ENCODE peak calls at places on chromosomes 6 and 20, in seven cellular contexts. F, R, Z, U, T, B and I are unnamed samples.

GRCh38 chr6:55913213-55914195 is 38.1 kb upstream of the BMP5 start:
- DNase-seq in F (no peak), R (no peak), Z (no peak), U (no peak), T (no peak), B (no peak), I (no peak)

GRCh38 chr6:70310063-70310694 is 7.3 kb upstream of the COL9A1 start:
- DNase-seq in F (peak; percentile 5), R (no peak), Z (peak; percentile 2), U (peak; percentile 35), T (peak; percentile 59), B (no peak), I (no peak)

GRCh38 chr6:34743625-34744293 is 13.5 kb upstream of the SNRPC start:
- DNase-seq in F (no peak), R (no peak), Z (no peak), U (no peak), T (no peak), B (no peak), I (no peak)

GRCh38 chr20:2750343-2751251 is 49.8 kb downstream of the CPXM1 start:
- DNase-seq in F (no peak), R (peak; percentile 56), Z (no peak), U (no peak), T (peak; percentile 40), B (peak; percentile 92), I (peak; percentile 81)

GRCh38 chr20:41242807-41243206 is 74.7 kb downstream of the ZHX3 start:
- DNase-seq in F (no peak), R (no peak), Z (no peak), U (no peak), T (no peak), B (no peak), I (no peak)

GRCh38 chr6:40763001-40763400 is 175.8 kb upstream of the LRFN2 start:
- DNase-seq in F (no peak), R (no peak), Z (no peak), U (no peak), T (peak; percentile 77), B (no peak), I (no peak)

GRCh38 chr20:64188682-64189529 is 24.7 kb downstream of the MYT1 start:
- DNase-seq in F (no peak), R (no peak), Z (no peak), U (no peak), T (peak; percentile 35), B (no peak), I (no peak)

GRCh38 chr20:44576297-44576696 is 6.1 kb upstream of the PKIG start:
- DNase-seq in F (peak; percentile 54), R (no peak), Z (no peak), U (no peak), T (peak; percentile 28), B (no peak), I (no peak)

GRCh38 chr6:31580807-31581437 is 1.3 kb downstream of the LTB start:
- DNase-seq in F (peak; percentile 85), R (peak; percentile 89), Z (no peak), U (peak; percentile 73), T (peak; percentile 90), B (peak; percentile 97), I (peak; percentile 96)

GRCh38 chr6:11921017-11921438 is 91.1 kb upstream of the HIVEP1 start:
- DNase-seq in F (no peak), R (no peak), Z (peak; percentile 68), U (no peak), T (peak; percentile 62), B (peak; percentile 91), I (peak; percentile 87)

GRCh38 chr6:29953706-29954105 is 11.4 kb downstream of the HLA-A start:
- DNase-seq in F (no peak), R (no peak), Z (no peak), U (no peak), T (no peak), B (no peak), I (no peak)

GRCh38 chr20:1491891-1492642 is 847 bp upstream of the SIRPB2 start:
- DNase-seq in F (no peak), R (no peak), Z (no peak), U (no peak), T (no peak), B (no peak), I (no peak)

GRCh38 chr6:165227644-165228329 is 81.6 kb downstream of the C6orf118 start:
- DNase-seq in F (no peak), R (no peak), Z (no peak), U (no peak), T (no peak), B (no peak), I (no peak)

GRCh38 chr20:8020314-8021079 is 936 bp upstream of the TMX4 start:
- DNase-seq in F (peak; percentile 52), R (no peak), Z (no peak), U (peak; percentile 49), T (peak; percentile 21), B (no peak), I (no peak)

GRCh38 chr20:14193885-14194284 is 143.5 kb downstream of the FLRT3 start:
- DNase-seq in F (no peak), R (no peak), Z (no peak), U (no peak), T (no peak), B (no peak), I (no peak)

GRCh38 chr6:78611886-78612480 is 255.4 kb upstream of the IRAK1BP1 start:
- DNase-seq in F (peak; percentile 4), R (no peak), Z (no peak), U (no peak), T (no peak), B (no peak), I (no peak)

GRCh38 chr6:25316626-25317025 is 37.5 kb downstream of the CARMIL1 start:
- DNase-seq in F (no peak), R (no peak), Z (no peak), U (no peak), T (no peak), B (no peak), I (no peak)

GRCh38 chr6:3722785-3723184 is 28.7 kb downstream of the PXDC1 start:
- DNase-seq in F (no peak), R (no peak), Z (no peak), U (no peak), T (no peak), B (peak; percentile 83), I (no peak)

GRCh38 chr6:42449917-42450313 is 1.8 kb downstream of the TRERF1 start:
- DNase-seq in F (no peak), R (no peak), Z (no peak), U (no peak), T (no peak), B (peak; percentile 10), I (no peak)

GRCh38 chr6:159463440-159463839 is 229.6 kb downstream of the SOD2 start:
- DNase-seq in F (peak; percentile 30), R (no peak), Z (no peak), U (peak; percentile 56), T (no peak), B (no peak), I (no peak)

GRCh38 chr20:46523696-46524328 is 10.5 kb upstream of the ZNF334 start:
- DNase-seq in F (no peak), R (no peak), Z (no peak), U (no peak), T (peak; percentile 11), B (no peak), I (no peak)

GRCh38 chr6:148401581-148401980 is 58.9 kb downstream of the SASH1 start:
- DNase-seq in F (no peak), R (no peak), Z (no peak), U (no peak), T (no peak), B (no peak), I (no peak)

GRCh38 chr6:88074791-88075190 is 27.1 kb downstream of the SPACA1 start:
- DNase-seq in F (no peak), R (no peak), Z (no peak), U (no peak), T (no peak), B (no peak), I (no peak)

GRCh38 chr20:57071283-57071701 is 195.1 kb downstream of the BMP7 start:
- DNase-seq in F (no peak), R (no peak), Z (no peak), U (peak; percentile 38), T (no peak), B (no peak), I (no peak)

GRCh38 chr6:150775804-150776203 is 89.7 kb upstream of the MTHFD1L start:
- DNase-seq in F (no peak), R (no peak), Z (no peak), U (no peak), T (no peak), B (no peak), I (no peak)

GRCh38 chr20:1319462-1319861 is 9.5 kb downstream of the SDCBP2 start:
- DNase-seq in F (no peak), R (no peak), Z (no peak), U (no peak), T (no peak), B (no peak), I (no peak)

GRCh38 chr6:15079288-15079817 is 166.5 kb upstream of the JARID2 start:
- DNase-seq in F (no peak), R (no peak), Z (no peak), U (no peak), T (no peak), B (no peak), I (no peak)

GRCh38 chr20:4726710-4727391 is 5.1 kb downstream of the PRND start:
- DNase-seq in F (peak; percentile 75), R (peak; percentile 33), Z (no peak), U (no peak), T (peak; percentile 39), B (no peak), I (no peak)

GRCh38 chr20:478949-479429 is 16.7 kb upstream of the TBC1D20 start:
- DNase-seq in F (peak; percentile 72), R (no peak), Z (peak; percentile 34), U (peak; percentile 41), T (peak; percentile 77), B (no peak), I (no peak)

GRCh38 chr6:132236744-132237143 is 164.5 kb downstream of the MOXD1 start:
- DNase-seq in F (no peak), R (no peak), Z (no peak), U (no peak), T (no peak), B (no peak), I (no peak)

GRCh38 chr6:72669324-72669723 is 47.5 kb downstream of the KCNQ5 start:
- DNase-seq in F (no peak), R (no peak), Z (no peak), U (no peak), T (no peak), B (no peak), I (no peak)

GRCh38 chr20:32078322-32078721 is 26.3 kb downstream of the HCK start:
- DNase-seq in F (no peak), R (no peak), Z (no peak), U (no peak), T (no peak), B (no peak), I (no peak)

GRCh38 chr6:138026342-138026741 is 80.9 kb downstream of the PERP start:
- DNase-seq in F (no peak), R (no peak), Z (no peak), U (no peak), T (no peak), B (no peak), I (no peak)

GRCh38 chr6:133040025-133040838 is 200.9 kb upstream of the EYA4 start:
- DNase-seq in F (no peak), R (no peak), Z (peak; percentile 3), U (no peak), T (peak; percentile 2), B (no peak), I (no peak)

GRCh38 chr20:38169636-38170035 is 4.6 kb upstream of the TGM2 start:
- DNase-seq in F (no peak), R (no peak), Z (no peak), U (no peak), T (no peak), B (no peak), I (no peak)

GRCh38 chr6:137282253-137282652 is 63.1 kb upstream of the IFNGR1 start:
- DNase-seq in F (peak; percentile 41), R (no peak), Z (no peak), U (no peak), T (no peak), B (no peak), I (no peak)

GRCh38 chr6:112416885-112417284 is 69.8 kb downstream of the RFPL4B start:
- DNase-seq in F (no peak), R (peak; percentile 57), Z (no peak), U (no peak), T (no peak), B (no peak), I (no peak)

GRCh38 chr20:48456361-48457184 is 371.2 kb downstream of the PREX1 start:
- DNase-seq in F (peak; percentile 19), R (no peak), Z (no peak), U (no peak), T (no peak), B (no peak), I (no peak)